ENCODE peak calls at places on chromosomes 11 and 22, in seven cellular contexts. S is activated naive CD8-positive, alpha-beta T cell treated with anti-CD3 and anti-CD28 coated beads, Interleukin-2, amount 50 U/mL, for 24 hours; A is activated effector memory CD4-positive, alpha-beta T cell treated with Interleukin-2 at 50 U/mL for 16 hours; P is activated T-cell treated with anti-CD3 and anti-CD28 coated beads, Interleukin-2, amount 50 U/mL, for 72 hours; I is heart left ventricle; T is SW 1271; X is CD4-positive, alpha-beta T cell. Z is an unnamed sample.
A peak's percentile ranks its signal among the peaks of the same experiment; 100 is the strongest.

GRCh38 chr11:9775393-9775780 is 111.5 kb downstream of the SWAP70 start:
- DNase-seq in T (no peak), X (no peak), P (no peak), A (no peak), I (no peak), S (no peak), Z (no peak)

GRCh38 chr11:120973501-120973900 is 50.4 kb upstream of the TBCEL start:
- DNase-seq in T (no peak), I (no peak), X (no peak), A (no peak), S (no peak), P (no peak), Z (no peak)

GRCh38 chr22:48089601-48090331 is 1327.3 kb downstream of the TBC1D22A start:
- DNase-seq in X (no peak), I (no peak), S (no peak), P (no peak), T (no peak), A (no peak), Z (no peak)

GRCh38 chr11:132123449-132123848 is 753.0 kb downstream of the NTM start:
- DNase-seq in S (no peak), I (no peak), A (no peak), T (no peak), P (no peak), X (no peak), Z (no peak)

GRCh38 chr22:44659140-44659539 is 42.9 kb upstream of the PRR5 start:
- DNase-seq in A (no peak), I (no peak), S (no peak), P (no peak), X (no peak), T (no peak), Z (no peak)

GRCh38 chr11:84236436-84236835 is 950.3 kb upstream of the CCDC90B start:
- DNase-seq in P (no peak), X (no peak), S (no peak), I (no peak), T (no peak), A (no peak), Z (no peak)

GRCh38 chr11:76763573-76764348 is 19.4 kb upstream of the TSKU start:
- DNase-seq in A (no peak), P (no peak), T (no peak), S (no peak), I (no peak), X (no peak), Z (no peak)

GRCh38 chr22:46147471-46148267 is 2.7 kb upstream of the PPARA start:
- DNase-seq in S (no peak), A (no peak), P (no peak), I (no peak), X (no peak), T (no peak), Z (no peak)

GRCh38 chr11:32562839-32563599 is 20.6 kb upstream of the EIF3M start:
- DNase-seq in S (no peak), X (no peak), T (no peak), A (no peak), P (no peak), I (no peak), Z (no peak)

GRCh38 chr11:131999955-132000354 is 629.5 kb downstream of the NTM start:
- DNase-seq in P (no peak), S (no peak), I (no peak), X (no peak), A (no peak), T (no peak), Z (no peak)

GRCh38 chr11:36402568-36403181 is 106.6 kb downstream of the PRR5L start:
- DNase-seq in A (no peak), I (no peak), P (no peak), T (no peak), S (no peak), X (no peak), Z (no peak)

GRCh38 chr11:129639300-129639699 is 176.3 kb upstream of the TMEM45B start:
- DNase-seq in I (no peak), X (no peak), T (peak; percentile 96), A (no peak), S (peak; percentile 23), P (peak; percentile 72), Z (no peak)

GRCh38 chr11:12088047-12088481 is 22.3 kb upstream of the MICAL2 start:
- DNase-seq in A (no peak), S (no peak), X (no peak), I (peak; percentile 77), T (peak; percentile 57), P (no peak), Z (no peak)

GRCh38 chr22:31039393-31039792 is 41.7 kb upstream of the SMTN start:
- DNase-seq in T (no peak), I (no peak), A (no peak), X (no peak), S (no peak), P (no peak), Z (no peak)

GRCh38 chr11:130237282-130238006 is 77.3 kb downstream of the ZBTB44 start:
- DNase-seq in P (no peak), X (no peak), S (no peak), A (no peak), I (no peak), T (no peak), Z (no peak)

GRCh38 chr11:57055780-57056179 is 67.1 kb downstream of the OR5AK2 start:
- DNase-seq in T (no peak), S (no peak), P (no peak), X (no peak), A (no peak), I (no peak), Z (no peak)

GRCh38 chr11:87059596-87059995 is 21.9 kb downstream of the TMEM135 start:
- DNase-seq in T (no peak), P (no peak), A (no peak), I (no peak), S (no peak), X (no peak), Z (no peak)

GRCh38 chr22:36546932-36547331 is 18.0 kb upstream of the EIF3D start:
- DNase-seq in I (no peak), X (no peak), A (no peak), S (no peak), T (no peak), P (peak; percentile 10), Z (no peak)

GRCh38 chr22:36493690-36494110 is 12.3 kb upstream of the TXN2 start:
- DNase-seq in X (no peak), A (no peak), T (no peak), P (no peak), I (no peak), S (no peak), Z (no peak)

GRCh38 chr11:120522021-120522420 is 10.5 kb downstream of the GRIK4 start:
- DNase-seq in S (no peak), X (no peak), A (no peak), I (no peak), P (no peak), T (no peak), Z (no peak)

GRCh38 chr11:72609045-72609444 is 65.2 kb downstream of the PDE2A start:
- DNase-seq in I (no peak), A (no peak), P (peak; percentile 16), T (no peak), X (no peak), S (no peak), Z (no peak)

GRCh38 chr11:65112226-65112550 is 516 bp downstream of the TM7SF2 start:
- DNase-seq in I (no peak), A (peak; percentile 9), P (no peak), T (no peak), X (no peak), S (no peak), Z (no peak)

GRCh38 chr11:86676533-86677154 is 4.2 kb upstream of the ME3 start:
- DNase-seq in I (no peak), X (no peak), S (no peak), T (peak; percentile 42), A (no peak), P (peak; percentile 11), Z (no peak)

GRCh38 chr11:119873761-119874421 is 144.9 kb upstream of the NECTIN1 start:
- DNase-seq in X (no peak), I (no peak), S (no peak), A (no peak), P (no peak), T (no peak), Z (no peak)

GRCh38 chr11:134289167-134289566 is 13.0 kb downstream of the GLB1L3 start:
- DNase-seq in A (no peak), P (no peak), X (no peak), I (no peak), S (no peak), T (no peak), Z (no peak)

GRCh38 chr11:111327908-111328624 is 29.7 kb downstream of the POU2AF3 start:
- DNase-seq in I (peak; percentile 66), T (no peak), X (no peak), P (no peak), A (no peak), S (no peak), Z (no peak)

GRCh38 chr22:43152001-43152354 is 619 bp downstream of the TSPO start:
- DNase-seq in T (no peak), A (no peak), S (peak; percentile 23), P (no peak), I (no peak), X (peak; percentile 14), Z (no peak)

GRCh38 chr11:82701847-82702520 is 31.7 kb downstream of the FAM181B start:
- DNase-seq in A (no peak), T (peak; percentile 41), I (no peak), P (peak; percentile 8), X (no peak), S (peak; percentile 25), Z (no peak)

GRCh38 chr11:118304809-118305248 is 299 bp downstream of the CD3E start:
- DNase-seq in A (peak; percentile 50), S (peak; percentile 37), I (no peak), X (peak; percentile 52), P (peak; percentile 46), T (no peak), Z (no peak)

GRCh38 chr11:124811423-124812125 is 11.4 kb upstream of the MSANTD2 start:
- DNase-seq in P (no peak), S (no peak), I (no peak), T (no peak), A (no peak), X (no peak), Z (no peak)

GRCh38 chr11:33701831-33702230 is 1.2 kb upstream of the C11orf91 start:
- DNase-seq in X (no peak), I (no peak), P (no peak), A (no peak), T (peak; percentile 49), S (no peak), Z (no peak)